ENCODE peak calls at places on chromosome 17, in four cellular contexts. One of them, this sample, is unnamed. For H3K4me1, the result is how much of the 10 kb centered on the place peaks cover.

GRCh38 chr17:47213540-47213939 is 4.4 kb downstream of the MYL4 start:
- DNase-seq in IMR-90: no peak
- DNase-seq in H9: no peak
- DNase-seq in neuronal stem cell: no peak
- DNase-seq in this sample: no peak

GRCh38 chr17:38735161-38735997 is 5.2 kb downstream of the CISD3 start:
- DNase-seq in IMR-90: no peak
- DNase-seq in H9: peak
- DNase-seq in neuronal stem cell: no peak
- DNase-seq in this sample: no peak

GRCh38 chr17:72467841-72468653 is 347.2 kb downstream of the SOX9 start:
- DNase-seq in IMR-90: no peak
- DNase-seq in H9: peak
- DNase-seq in neuronal stem cell: no peak
- DNase-seq in this sample: peak

GRCh38 chr17:17702370-17702769 is 21.1 kb downstream of the RAI1 start:
- DNase-seq in IMR-90: no peak
- DNase-seq in H9: no peak
- DNase-seq in neuronal stem cell: no peak
- DNase-seq in this sample: no peak

GRCh38 chr17:3916013-3916696 is at the start of gene P2RX1:
- DNase-seq in IMR-90: no peak
- DNase-seq in H9: no peak
- DNase-seq in neuronal stem cell: no peak
- DNase-seq in this sample: no peak

GRCh38 chr17:83058478-83059167 is 20.8 kb upstream of the METRNL start:
- DNase-seq in IMR-90: no peak
- DNase-seq in H9: no peak
- DNase-seq in neuronal stem cell: no peak
- DNase-seq in this sample: no peak

GRCh38 chr17:289409-289808 is 63.2 kb downstream of the RPH3AL start:
- DNase-seq in IMR-90: no peak
- DNase-seq in H9: no peak
- DNase-seq in neuronal stem cell: no peak
- DNase-seq in this sample: no peak

GRCh38 chr17:75250009-75250471 is 11.4 kb downstream of the GGA3 start:
- DNase-seq in IMR-90: peak
- DNase-seq in H9: no peak
- DNase-seq in neuronal stem cell: no peak
- DNase-seq in this sample: peak

GRCh38 chr17:59764292-59764741 is 56.9 kb downstream of the VMP1 start:
- DNase-seq in IMR-90: peak
- DNase-seq in H9: no peak
- DNase-seq in neuronal stem cell: no peak
- DNase-seq in this sample: peak

GRCh38 chr17:77327181-77327565 is 186.4 kb downstream of the SEC14L1 start:
- DNase-seq in IMR-90: no peak
- DNase-seq in H9: no peak
- DNase-seq in neuronal stem cell: no peak
- DNase-seq in this sample: no peak

GRCh38 chr17:77326636-77327035 is 185.9 kb downstream of the SEC14L1 start:
- DNase-seq in IMR-90: no peak
- DNase-seq in H9: peak
- DNase-seq in neuronal stem cell: no peak
- DNase-seq in this sample: no peak

GRCh38 chr17:77325826-77326581 is 185.2 kb downstream of the SEC14L1 start:
- DNase-seq in IMR-90: no peak
- DNase-seq in H9: peak
- DNase-seq in neuronal stem cell: no peak
- DNase-seq in this sample: no peak

GRCh38 chr17:77324227-77324626 is 183.5 kb downstream of the SEC14L1 start:
- DNase-seq in IMR-90: no peak
- DNase-seq in H9: peak
- DNase-seq in neuronal stem cell: no peak
- DNase-seq in this sample: no peak

DNA sequence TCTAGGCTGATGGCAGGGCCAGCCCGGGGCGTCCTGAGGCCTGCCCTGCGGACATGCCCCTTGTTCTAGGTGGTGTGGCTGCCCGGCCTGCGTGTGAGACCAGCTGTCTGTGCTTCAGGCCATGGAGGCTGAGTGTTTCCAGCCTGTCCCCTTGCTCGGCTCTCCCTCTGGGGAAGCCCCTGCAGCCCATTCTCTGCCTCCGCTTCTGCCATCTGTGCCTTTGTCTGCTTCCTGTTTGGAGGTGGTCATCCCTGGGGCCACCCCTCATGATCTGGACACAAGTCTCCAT is 184.7 kb downstream of the SEC14L1 start:
- DNase-seq in IMR-90: no peak
- DNase-seq in H9: no peak
- DNase-seq in neuronal stem cell: no peak
- DNase-seq in this sample: no peak
- H3K4me1 ChIP-seq in IMR-90: under half
- H3K4me1 ChIP-seq in H9: under half
- H3K4me1 ChIP-seq in neuronal stem cell: under half
- H3K4me1 ChIP-seq in this sample: under half

GRCh38 chr17:50640701-50641338 is 6.1 kb downstream of the ABCC3 start:
- DNase-seq in IMR-90: no peak
- DNase-seq in H9: no peak
- DNase-seq in neuronal stem cell: no peak
- DNase-seq in this sample: peak
- H4K8ac ChIP-seq in IMR-90: peak
- H4K8ac ChIP-seq in H9: no peak
- H4K8ac ChIP-seq in neuronal stem cell: no peak
- H4K8ac ChIP-seq in this sample: no peak

GRCh38 chr17:67511012-67511411 is 133.9 kb downstream of the PITPNC1 start:
- DNase-seq in IMR-90: no peak
- DNase-seq in H9: no peak
- DNase-seq in neuronal stem cell: no peak
- DNase-seq in this sample: no peak
- H3K14ac ChIP-seq in IMR-90: no peak
- H3K14ac ChIP-seq in H9: no peak
- H3K14ac ChIP-seq in neuronal stem cell: no peak
- H3K14ac ChIP-seq in this sample: no peak

GRCh38 chr17:35068249-35068648 is 4.7 kb upstream of the RFFL start:
- DNase-seq in IMR-90: no peak
- DNase-seq in H9: no peak
- DNase-seq in neuronal stem cell: no peak
- DNase-seq in this sample: no peak

GRCh38 chr17:35073183-35073790 is 9.8 kb upstream of the RFFL start:
- DNase-seq in IMR-90: no peak
- DNase-seq in H9: no peak
- DNase-seq in neuronal stem cell: no peak
- DNase-seq in this sample: peak

GRCh38 chr17:35073991-35074627 is 10.6 kb upstream of the RFFL start:
- DNase-seq in IMR-90: no peak
- DNase-seq in H9: no peak
- DNase-seq in neuronal stem cell: no peak
- DNase-seq in this sample: peak

GRCh38 chr17:35065880-35066279 is 2.4 kb upstream of the RFFL start:
- DNase-seq in IMR-90: no peak
- DNase-seq in H9: no peak
- DNase-seq in neuronal stem cell: no peak
- DNase-seq in this sample: no peak

GRCh38 chr17:35069311-35069710 is 5.8 kb upstream of the RFFL start:
- DNase-seq in IMR-90: peak
- DNase-seq in H9: no peak
- DNase-seq in neuronal stem cell: no peak
- DNase-seq in this sample: no peak
- H3K4me1 ChIP-seq in IMR-90: under half
- H3K4me1 ChIP-seq in H9: under half
- H3K4me1 ChIP-seq in neuronal stem cell: under half
- H3K4me1 ChIP-seq in this sample: under half

DNA sequence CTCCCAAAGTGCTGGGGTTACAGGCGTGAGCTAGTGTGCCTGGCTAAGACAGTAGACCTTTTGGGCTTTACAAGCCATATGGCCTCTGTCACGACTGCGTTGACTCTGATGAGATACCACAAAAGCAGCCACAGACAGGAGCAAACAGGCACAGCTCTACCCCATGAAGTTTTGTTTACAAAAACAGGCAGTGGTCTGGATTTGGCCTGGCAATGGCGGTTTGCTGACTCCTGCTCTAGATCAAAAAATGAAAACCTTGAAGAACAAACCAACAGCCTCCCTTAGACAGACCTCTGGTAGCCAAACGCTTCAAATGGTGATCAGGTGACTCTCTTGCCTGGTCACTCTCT is 20.7 kb downstream of the SLC43A2 start:
- DNase-seq in IMR-90: no peak
- DNase-seq in H9: no peak
- DNase-seq in neuronal stem cell: no peak
- DNase-seq in this sample: no peak
- H4K8ac ChIP-seq in IMR-90: no peak
- H4K8ac ChIP-seq in H9: no peak
- H4K8ac ChIP-seq in neuronal stem cell: no peak
- H4K8ac ChIP-seq in this sample: no peak

GRCh38 chr17:10198509-10199249 is at the start of gene GAS7:
- DNase-seq in IMR-90: peak
- DNase-seq in H9: peak
- DNase-seq in neuronal stem cell: peak
- DNase-seq in this sample: peak
- H3K14ac ChIP-seq in IMR-90: peak
- H3K14ac ChIP-seq in H9: peak
- H3K14ac ChIP-seq in neuronal stem cell: peak
- H3K14ac ChIP-seq in this sample: peak

GRCh38 chr17:65049085-65049756 is 7.3 kb downstream of the GNA13 start:
- DNase-seq in IMR-90: no peak
- DNase-seq in H9: no peak
- DNase-seq in neuronal stem cell: no peak
- DNase-seq in this sample: no peak
- H3K4me1 ChIP-seq in IMR-90: under half
- H3K4me1 ChIP-seq in H9: under half
- H3K4me1 ChIP-seq in neuronal stem cell: under half
- H3K4me1 ChIP-seq in this sample: under half

GRCh38 chr17:20989481-20989880 is 53.3 kb downstream of the USP22 start:
- DNase-seq in IMR-90: no peak
- DNase-seq in H9: no peak
- DNase-seq in neuronal stem cell: no peak
- DNase-seq in this sample: no peak

GRCh38 chr17:20986767-20987510 is 55.9 kb downstream of the USP22 start:
- DNase-seq in IMR-90: no peak
- DNase-seq in H9: peak
- DNase-seq in neuronal stem cell: no peak
- DNase-seq in this sample: no peak

GRCh38 chr17:20988896-20989295 is 53.9 kb downstream of the USP22 start:
- DNase-seq in IMR-90: no peak
- DNase-seq in H9: no peak
- DNase-seq in neuronal stem cell: no peak
- DNase-seq in this sample: no peak

GRCh38 chr17:20988001-20988641 is 54.7 kb downstream of the USP22 start:
- DNase-seq in IMR-90: no peak
- DNase-seq in H9: peak
- DNase-seq in neuronal stem cell: no peak
- DNase-seq in this sample: no peak

DNA sequence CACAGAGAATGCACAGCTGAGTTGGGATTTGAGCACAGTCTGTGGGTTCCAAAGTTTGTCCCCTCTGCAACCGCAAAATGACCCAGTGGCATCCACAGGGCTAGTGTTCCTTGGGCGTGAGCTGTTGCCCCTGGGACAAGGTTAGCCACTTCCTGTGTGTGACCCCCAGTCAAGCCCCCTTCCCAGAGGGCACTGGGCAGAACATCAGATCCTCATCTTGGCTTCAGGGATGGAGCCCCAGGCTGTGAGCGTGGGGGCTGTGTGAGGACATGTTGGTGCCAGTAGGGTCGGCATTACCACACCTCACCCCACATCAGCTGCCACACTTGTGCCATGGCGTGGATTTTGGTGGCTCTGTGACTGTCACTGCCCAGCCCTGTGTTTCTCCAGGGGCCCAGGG is 55.3 kb downstream of the USP22 start:
- DNase-seq in IMR-90: no peak
- DNase-seq in H9: no peak
- DNase-seq in neuronal stem cell: no peak
- DNase-seq in this sample: no peak
- H4K8ac ChIP-seq in IMR-90: no peak
- H4K8ac ChIP-seq in H9: no peak
- H4K8ac ChIP-seq in neuronal stem cell: no peak
- H4K8ac ChIP-seq in this sample: no peak

GRCh38 chr17:16417399-16417798 is 2.0 kb downstream of the TRPV2 start:
- DNase-seq in IMR-90: no peak
- DNase-seq in H9: no peak
- DNase-seq in neuronal stem cell: no peak
- DNase-seq in this sample: no peak

GRCh38 chr17:16419074-16419928 is 3.9 kb downstream of the TRPV2 start:
- DNase-seq in IMR-90: peak
- DNase-seq in H9: no peak
- DNase-seq in neuronal stem cell: no peak
- DNase-seq in this sample: peak

GRCh38 chr17:16419929-16420271 is 4.5 kb downstream of the TRPV2 start:
- DNase-seq in IMR-90: peak
- DNase-seq in H9: no peak
- DNase-seq in neuronal stem cell: no peak
- DNase-seq in this sample: no peak

GRCh38 chr17:16417896-16418683 is 2.7 kb downstream of the TRPV2 start:
- DNase-seq in IMR-90: peak
- DNase-seq in H9: no peak
- DNase-seq in neuronal stem cell: no peak
- DNase-seq in this sample: no peak

GRCh38 chr17:16418684-16419066 is 3.3 kb downstream of the TRPV2 start:
- DNase-seq in IMR-90: no peak
- DNase-seq in H9: no peak
- DNase-seq in neuronal stem cell: no peak
- DNase-seq in this sample: no peak
- H3K14ac ChIP-seq in IMR-90: peak
- H3K14ac ChIP-seq in H9: no peak
- H3K14ac ChIP-seq in neuronal stem cell: no peak
- H3K14ac ChIP-seq in this sample: peak